ENCODE peak calls at places on chromosomes 3 and 15, in nine cellular contexts. One of them, this sample, is unnamed.

GRCh38 chr15:86973284-86973844 is 893.7 kb downstream of the AGBL1 start:
- DNase-seq in tibial nerve: no peak
- DNase-seq in A549: no peak
- DNase-seq in upper lobe of left lung: no peak
- DNase-seq in ovary: no peak
- DNase-seq in SK-N-SH: no peak
- DNase-seq in K562: no peak
- DNase-seq in HepG2: no peak
- DNase-seq in sigmoid colon: no peak
- DNase-seq in this sample: no peak

GRCh38 chr15:36066757-36067156 is 512.7 kb upstream of the CDIN1 start:
- DNase-seq in tibial nerve: no peak
- DNase-seq in A549: no peak
- DNase-seq in upper lobe of left lung: peak
- DNase-seq in ovary: no peak
- DNase-seq in SK-N-SH: no peak
- DNase-seq in K562: no peak
- DNase-seq in HepG2: no peak
- DNase-seq in sigmoid colon: no peak
- DNase-seq in this sample: no peak

GRCh38 chr3:186653079-186653710 is 12.6 kb upstream of the HRG start:
- DNase-seq in tibial nerve: no peak
- DNase-seq in A549: no peak
- DNase-seq in upper lobe of left lung: no peak
- DNase-seq in ovary: no peak
- DNase-seq in SK-N-SH: peak
- DNase-seq in K562: no peak
- DNase-seq in HepG2: no peak
- DNase-seq in sigmoid colon: no peak
- DNase-seq in this sample: no peak

GRCh38 chr15:40894689-40895308 is 549 bp downstream of the VPS18 start:
- DNase-seq in tibial nerve: no peak
- DNase-seq in A549: peak
- DNase-seq in upper lobe of left lung: peak
- DNase-seq in ovary: peak
- DNase-seq in SK-N-SH: peak
- DNase-seq in K562: peak
- DNase-seq in HepG2: peak
- DNase-seq in sigmoid colon: peak
- DNase-seq in this sample: peak

GRCh38 chr3:145727416-145727930 is 433.5 kb downstream of the PLOD2 start:
- DNase-seq in tibial nerve: no peak
- DNase-seq in A549: no peak
- DNase-seq in upper lobe of left lung: no peak
- DNase-seq in ovary: no peak
- DNase-seq in SK-N-SH: no peak
- DNase-seq in K562: no peak
- DNase-seq in HepG2: no peak
- DNase-seq in sigmoid colon: no peak
- DNase-seq in this sample: no peak

GRCh38 chr3:125032100-125032643 is 23.6 kb downstream of the HEG1 start:
- DNase-seq in tibial nerve: no peak
- DNase-seq in A549: no peak
- DNase-seq in upper lobe of left lung: no peak
- DNase-seq in ovary: no peak
- DNase-seq in SK-N-SH: no peak
- DNase-seq in K562: no peak
- DNase-seq in HepG2: peak
- DNase-seq in sigmoid colon: no peak
- DNase-seq in this sample: no peak

GRCh38 chr3:27943106-27943505 is 221.0 kb upstream of the EOMES start:
- DNase-seq in tibial nerve: no peak
- DNase-seq in A549: no peak
- DNase-seq in upper lobe of left lung: no peak
- DNase-seq in ovary: no peak
- DNase-seq in SK-N-SH: no peak
- DNase-seq in K562: no peak
- DNase-seq in HepG2: peak
- DNase-seq in sigmoid colon: no peak
- DNase-seq in this sample: no peak

GRCh38 chr3:128495435-128495970 is 2.5 kb upstream of the GATA2 start:
- DNase-seq in tibial nerve: no peak
- DNase-seq in A549: no peak
- DNase-seq in upper lobe of left lung: no peak
- DNase-seq in ovary: no peak
- DNase-seq in SK-N-SH: peak
- DNase-seq in K562: peak
- DNase-seq in HepG2: no peak
- DNase-seq in sigmoid colon: peak
- DNase-seq in this sample: no peak

GRCh38 chr3:197913981-197914380 is 36.0 kb upstream of the RPL35A start:
- DNase-seq in tibial nerve: no peak
- DNase-seq in A549: no peak
- DNase-seq in upper lobe of left lung: no peak
- DNase-seq in ovary: no peak
- DNase-seq in SK-N-SH: no peak
- DNase-seq in K562: no peak
- DNase-seq in HepG2: no peak
- DNase-seq in sigmoid colon: no peak
- DNase-seq in this sample: no peak

GRCh38 chr3:175121225-175121624 is 262.1 kb downstream of the NAALADL2 start:
- DNase-seq in tibial nerve: no peak
- DNase-seq in A549: no peak
- DNase-seq in upper lobe of left lung: no peak
- DNase-seq in ovary: no peak
- DNase-seq in SK-N-SH: no peak
- DNase-seq in K562: no peak
- DNase-seq in HepG2: no peak
- DNase-seq in sigmoid colon: no peak
- DNase-seq in this sample: peak

GRCh38 chr3:106678657-106679390 is 698.4 kb upstream of the CCDC54 start:
- DNase-seq in tibial nerve: no peak
- DNase-seq in A549: no peak
- DNase-seq in upper lobe of left lung: no peak
- DNase-seq in ovary: no peak
- DNase-seq in SK-N-SH: no peak
- DNase-seq in K562: no peak
- DNase-seq in HepG2: no peak
- DNase-seq in sigmoid colon: no peak
- DNase-seq in this sample: no peak

GRCh38 chr15:73951591-73951990 is 25.3 kb downstream of the LOXL1 start:
- DNase-seq in tibial nerve: no peak
- DNase-seq in A549: no peak
- DNase-seq in upper lobe of left lung: peak
- DNase-seq in ovary: no peak
- DNase-seq in SK-N-SH: peak
- DNase-seq in K562: no peak
- DNase-seq in HepG2: no peak
- DNase-seq in sigmoid colon: no peak
- DNase-seq in this sample: no peak

GRCh38 chr15:74888716-74889115 is 1.1 kb upstream of the MPI start:
- DNase-seq in tibial nerve: no peak
- DNase-seq in A549: no peak
- DNase-seq in upper lobe of left lung: no peak
- DNase-seq in ovary: no peak
- DNase-seq in SK-N-SH: no peak
- DNase-seq in K562: peak
- DNase-seq in HepG2: no peak
- DNase-seq in sigmoid colon: no peak
- DNase-seq in this sample: no peak

GRCh38 chr3:189167027-189167766 is 4.6 kb upstream of the TPRG1 start:
- DNase-seq in tibial nerve: no peak
- DNase-seq in A549: peak
- DNase-seq in upper lobe of left lung: no peak
- DNase-seq in ovary: no peak
- DNase-seq in SK-N-SH: no peak
- DNase-seq in K562: no peak
- DNase-seq in HepG2: no peak
- DNase-seq in sigmoid colon: no peak
- DNase-seq in this sample: peak

DNA sequence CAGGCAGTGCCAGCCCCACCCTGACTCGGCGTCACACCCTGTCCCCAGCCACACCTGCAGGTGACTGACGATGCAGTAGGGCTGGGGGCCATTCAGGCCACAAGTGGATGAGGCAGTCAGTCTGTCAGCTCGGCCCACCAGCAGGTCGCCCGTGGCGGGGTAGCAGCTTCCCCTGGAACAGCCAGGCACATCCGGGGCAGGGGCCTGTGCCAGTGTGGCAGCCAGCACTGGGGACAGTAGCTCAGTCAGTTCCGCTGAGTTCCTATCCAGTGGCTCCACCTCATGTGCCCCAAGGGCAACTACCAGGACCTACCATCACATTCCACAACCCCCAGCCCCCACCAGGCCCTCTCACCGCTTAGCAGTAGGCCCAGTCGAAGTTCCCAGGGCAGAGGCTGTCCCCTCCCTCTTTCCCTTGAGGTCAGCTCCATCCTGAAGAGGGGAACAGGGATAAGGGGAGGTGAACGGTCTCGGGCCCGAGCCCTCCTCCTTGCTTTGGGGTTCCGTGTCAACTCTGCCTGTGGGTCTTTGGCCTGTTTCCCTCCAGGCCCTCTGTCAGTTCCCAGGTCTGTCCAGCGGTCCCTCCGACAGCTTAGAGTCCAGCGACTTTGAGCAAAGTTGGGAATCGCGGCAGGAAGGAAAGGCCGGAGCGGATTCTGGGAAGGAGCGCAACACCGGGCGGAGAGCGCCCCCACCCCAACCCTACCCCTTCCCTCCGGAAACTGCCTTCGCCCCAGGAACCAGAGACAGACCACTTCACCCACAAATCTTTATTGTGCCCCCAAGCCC is at the start of gene LAMB2:
- DNase-seq in tibial nerve: peak
- DNase-seq in A549: peak
- DNase-seq in upper lobe of left lung: peak
- DNase-seq in ovary: peak
- DNase-seq in SK-N-SH: peak
- DNase-seq in K562: peak
- DNase-seq in HepG2: peak
- DNase-seq in sigmoid colon: peak
- DNase-seq in this sample: peak
- TF ChIP-seq CTCF in tibial nerve: peak
- TF ChIP-seq CTCF in A549: peak
- TF ChIP-seq CTCF in upper lobe of left lung: no peak
- TF ChIP-seq CTCF in ovary: no peak
- TF ChIP-seq CTCF in SK-N-SH: peak
- TF ChIP-seq CTCF in K562: peak
- TF ChIP-seq CTCF in HepG2: peak
- TF ChIP-seq CTCF in sigmoid colon: no peak
- TF ChIP-seq CTCF in this sample: no peak

GRCh38 chr3:183533410-183534132 is 21.9 kb downstream of the KLHL6 start:
- DNase-seq in tibial nerve: no peak
- DNase-seq in A549: no peak
- DNase-seq in upper lobe of left lung: no peak
- DNase-seq in ovary: no peak
- DNase-seq in SK-N-SH: no peak
- DNase-seq in K562: peak
- DNase-seq in HepG2: no peak
- DNase-seq in sigmoid colon: no peak
- DNase-seq in this sample: peak
- H3K4me3 ChIP-seq in tibial nerve: no peak
- H3K4me3 ChIP-seq in A549: no peak
- H3K4me3 ChIP-seq in upper lobe of left lung: no peak
- H3K4me3 ChIP-seq in ovary: no peak
- H3K4me3 ChIP-seq in SK-N-SH: no peak
- H3K4me3 ChIP-seq in K562: no peak
- H3K4me3 ChIP-seq in HepG2: no peak
- H3K4me3 ChIP-seq in sigmoid colon: no peak
- H3K4me3 ChIP-seq in this sample: no peak

GRCh38 chr15:60212536-60212935 is 185.2 kb downstream of the ANXA2 start:
- DNase-seq in tibial nerve: no peak
- DNase-seq in A549: no peak
- DNase-seq in upper lobe of left lung: no peak
- DNase-seq in ovary: no peak
- DNase-seq in SK-N-SH: no peak
- DNase-seq in K562: peak
- DNase-seq in HepG2: peak
- DNase-seq in sigmoid colon: no peak
- DNase-seq in this sample: no peak

GRCh38 chr15:60214201-60214600 is 183.6 kb downstream of the ANXA2 start:
- DNase-seq in tibial nerve: no peak
- DNase-seq in A549: no peak
- DNase-seq in upper lobe of left lung: no peak
- DNase-seq in ovary: no peak
- DNase-seq in SK-N-SH: no peak
- DNase-seq in K562: no peak
- DNase-seq in HepG2: no peak
- DNase-seq in sigmoid colon: no peak
- DNase-seq in this sample: no peak

GRCh38 chr15:60213377-60214010 is 184.3 kb downstream of the ANXA2 start:
- DNase-seq in tibial nerve: no peak
- DNase-seq in A549: no peak
- DNase-seq in upper lobe of left lung: no peak
- DNase-seq in ovary: no peak
- DNase-seq in SK-N-SH: no peak
- DNase-seq in K562: no peak
- DNase-seq in HepG2: no peak
- DNase-seq in sigmoid colon: no peak
- DNase-seq in this sample: no peak

GRCh38 chr15:60217161-60217560 is 180.6 kb downstream of the ANXA2 start:
- DNase-seq in tibial nerve: no peak
- DNase-seq in A549: no peak
- DNase-seq in upper lobe of left lung: no peak
- DNase-seq in ovary: no peak
- DNase-seq in SK-N-SH: no peak
- DNase-seq in K562: no peak
- DNase-seq in HepG2: no peak
- DNase-seq in sigmoid colon: no peak
- DNase-seq in this sample: no peak

GRCh38 chr15:60215225-60215963 is 182.4 kb downstream of the ANXA2 start:
- DNase-seq in tibial nerve: no peak
- DNase-seq in A549: no peak
- DNase-seq in upper lobe of left lung: no peak
- DNase-seq in ovary: no peak
- DNase-seq in SK-N-SH: no peak
- DNase-seq in K562: no peak
- DNase-seq in HepG2: no peak
- DNase-seq in sigmoid colon: no peak
- DNase-seq in this sample: no peak
- TF ChIP-seq EP300 in tibial nerve: no peak
- TF ChIP-seq EP300 in A549: no peak
- TF ChIP-seq EP300 in upper lobe of left lung: no peak
- TF ChIP-seq EP300 in ovary: no peak
- TF ChIP-seq EP300 in SK-N-SH: no peak
- TF ChIP-seq EP300 in K562: no peak
- TF ChIP-seq EP300 in HepG2: no peak
- TF ChIP-seq EP300 in sigmoid colon: no peak
- TF ChIP-seq EP300 in this sample: no peak

GRCh38 chr3:79111375-79112052 is 656.3 kb downstream of the ROBO1 start:
- DNase-seq in tibial nerve: no peak
- DNase-seq in A549: no peak
- DNase-seq in upper lobe of left lung: no peak
- DNase-seq in ovary: no peak
- DNase-seq in SK-N-SH: no peak
- DNase-seq in K562: no peak
- DNase-seq in HepG2: no peak
- DNase-seq in sigmoid colon: no peak
- DNase-seq in this sample: no peak
- TF ChIP-seq CTCF in tibial nerve: no peak
- TF ChIP-seq CTCF in A549: no peak
- TF ChIP-seq CTCF in upper lobe of left lung: no peak
- TF ChIP-seq CTCF in ovary: no peak
- TF ChIP-seq CTCF in SK-N-SH: no peak
- TF ChIP-seq CTCF in K562: no peak
- TF ChIP-seq CTCF in HepG2: no peak
- TF ChIP-seq CTCF in sigmoid colon: no peak
- TF ChIP-seq CTCF in this sample: no peak

This sample was measured in transverse colon.